ENCODE peak calls at places on chromosomes 6 and 20, in seven cellular contexts. X is upper lobe of left lung, P is esophagus muscularis mucosa, E is sigmoid colon, L is ovary, A is K562, M is tibial nerve. K is an unnamed sample.

GRCh38 chr6:157974341-157974894 is 7.2 kb upstream of the SYNJ2 start:
- DNase-seq in E (no peak), P (no peak), A (no peak), M (no peak), X (no peak), L (no peak), K (no peak)

GRCh38 chr6:109236140-109237081 is 141.1 kb downstream of the CEP57L1 start:
- DNase-seq in P (no peak), A (peak), M (no peak), E (no peak), X (no peak), L (no peak), K (peak)

GRCh38 chr20:58162976-58163375 is 65.5 kb downstream of the ANKRD60 start:
- DNase-seq in M (no peak), A (no peak), E (no peak), X (no peak), L (no peak), P (no peak), K (no peak)

GRCh38 chr6:21163110-21163837 is 430.3 kb upstream of the SOX4 start:
- DNase-seq in M (no peak), E (no peak), X (peak), A (peak), L (no peak), P (no peak), K (no peak)

GRCh38 chr6:34237722-34238506 is 1.2 kb downstream of the HMGA1 start:
- DNase-seq in E (peak), M (no peak), P (peak), A (peak), X (peak), L (peak), K (peak)

GRCh38 chr6:121405306-121405705 is 30.1 kb upstream of the GJA1 start:
- DNase-seq in E (no peak), L (no peak), M (no peak), X (no peak), P (no peak), A (no peak), K (no peak)

GRCh38 chr6:155936127-155936526 is 480.5 kb upstream of the NOX3 start:
- DNase-seq in M (no peak), E (no peak), L (no peak), P (no peak), X (no peak), A (no peak), K (no peak)

GRCh38 chr6:13229205-13230085 is 98.9 kb downstream of the TBC1D7 start:
- DNase-seq in M (no peak), X (no peak), E (no peak), L (no peak), A (peak), P (no peak), K (no peak)

GRCh38 chr20:34708621-34709043 is 4.5 kb downstream of the TP53INP2 start:
- DNase-seq in X (peak), M (peak), P (no peak), L (peak), E (peak), A (peak), K (peak)

GRCh38 chr6:166935353-166935752 is 21.0 kb downstream of the RNASET2 start:
- DNase-seq in A (no peak), M (no peak), E (no peak), X (no peak), P (no peak), L (no peak), K (no peak)

GRCh38 chr6:95321106-95321505 is 256.2 kb upstream of the MANEA start:
- DNase-seq in M (no peak), A (no peak), L (no peak), E (no peak), X (no peak), P (no peak), K (no peak)

GRCh38 chr6:53437557-53438202 is 88.9 kb upstream of the ELOVL5 start:
- DNase-seq in X (no peak), E (no peak), P (no peak), A (peak), L (no peak), M (no peak), K (no peak)

GRCh38 chr6:13297391-13297790 is 30.9 kb downstream of the TBC1D7 start:
- DNase-seq in X (no peak), E (no peak), L (no peak), A (no peak), M (no peak), P (no peak), K (no peak)

GRCh38 chr6:33384581-33385020 is 7.0 kb upstream of the KIFC1 start:
- DNase-seq in P (no peak), L (no peak), M (no peak), E (no peak), X (no peak), A (peak), K (no peak)

GRCh38 chr6:125769147-125769783 is 19.8 kb downstream of the HEY2 start:
- DNase-seq in X (no peak), P (no peak), M (no peak), A (no peak), L (no peak), E (no peak), K (no peak)

GRCh38 chr6:39599341-39599740 is 125.9 kb downstream of the KIF6 start:
- DNase-seq in L (no peak), A (no peak), E (no peak), P (no peak), X (no peak), M (no peak), K (no peak)

GRCh38 chr20:46995561-46996142 is 101.0 kb downstream of the EYA2 start:
- DNase-seq in A (no peak), E (no peak), X (no peak), P (no peak), L (no peak), M (no peak), K (no peak)

GRCh38 chr6:37127961-37128862 is 41.7 kb upstream of the PIM1 start:
- DNase-seq in M (no peak), L (no peak), X (no peak), E (no peak), A (peak), P (no peak), K (peak)

GRCh38 chr6:105644073-105644489 is 241.2 kb upstream of the PREP start:
- DNase-seq in X (no peak), M (no peak), A (no peak), L (no peak), E (no peak), P (no peak), K (no peak)
- TF ChIP-seq EP300 in X (no peak), M (no peak), A (no peak), L (no peak), E (no peak), P (no peak), K (no peak)

GRCh38 chr6:111840821-111841220 is 32.4 kb downstream of the FYN start:
- DNase-seq in L (no peak), X (no peak), M (no peak), A (no peak), P (no peak), E (no peak), K (no peak)

GRCh38 chr6:111842891-111843290 is 30.4 kb downstream of the FYN start:
- DNase-seq in A (peak), L (no peak), E (no peak), M (no peak), X (no peak), P (no peak), K (no peak)

GRCh38 chr6:111843347-111844147 is 29.7 kb downstream of the FYN start:
- DNase-seq in E (no peak), L (no peak), M (no peak), A (peak), P (peak), X (no peak), K (peak)

GRCh38 chr6:111841822-111842221 is 31.4 kb downstream of the FYN start:
- DNase-seq in E (no peak), P (no peak), A (no peak), L (peak), X (no peak), M (no peak), K (peak)

DNA sequence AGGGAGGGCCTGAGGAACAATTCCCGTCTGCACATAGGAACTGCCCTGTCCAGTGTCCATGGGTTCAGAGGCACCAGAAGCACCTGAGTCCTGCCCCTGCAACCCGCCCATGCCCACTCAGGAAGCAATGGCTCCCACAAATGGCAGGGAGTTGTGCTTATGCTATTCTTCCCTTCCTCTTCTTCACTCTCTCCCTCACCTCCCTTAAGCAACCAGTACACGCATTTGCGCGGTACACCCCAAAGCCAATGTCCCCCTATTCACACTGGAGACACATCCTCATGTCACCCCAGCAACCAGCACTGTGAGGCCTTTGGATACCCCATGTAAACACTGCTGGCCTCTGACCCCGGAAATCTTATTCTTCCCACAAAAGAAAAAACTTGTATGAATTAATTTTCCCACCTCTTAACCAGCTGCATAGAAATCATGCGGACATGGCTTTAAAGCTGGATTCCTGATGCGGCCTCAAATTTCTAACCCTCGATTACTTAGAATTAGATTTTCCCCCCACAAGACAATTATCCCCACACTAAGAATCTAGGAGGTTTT is 30.9 kb downstream of the FYN start:
- DNase-seq in L (no peak), A (no peak), E (no peak), P (peak), X (no peak), M (no peak), K (no peak)
- H3K27ac ChIP-seq in L (no peak), A (peak), E (no peak), P (no peak), X (no peak), M (peak), K (no peak)

GRCh38 chr20:37277253-37277593 is 12.2 kb upstream of the MANBAL start:
- DNase-seq in E (no peak), P (no peak), A (no peak), M (no peak), X (no peak), L (no peak), K (no peak)
- H3K4me3 ChIP-seq in E (no peak), P (no peak), A (no peak), M (no peak), X (no peak), L (no peak), K (no peak)

GRCh38 chr20:37676440-37676839 is 17.4 kb upstream of the CTNNBL1 start:
- DNase-seq in M (no peak), P (no peak), E (no peak), A (no peak), L (no peak), X (no peak), K (no peak)

GRCh38 chr20:37680420-37680819 is 13.4 kb upstream of the CTNNBL1 start:
- DNase-seq in X (no peak), L (no peak), M (no peak), E (no peak), A (no peak), P (no peak), K (no peak)

GRCh38 chr20:37677969-37678610 is 15.7 kb upstream of the CTNNBL1 start:
- DNase-seq in E (no peak), P (no peak), X (no peak), L (no peak), A (no peak), M (no peak), K (no peak)

GRCh38 chr20:37686762-37687477 is 6.9 kb upstream of the CTNNBL1 start:
- DNase-seq in A (no peak), X (no peak), M (no peak), E (no peak), L (no peak), P (no peak), K (no peak)

DNA sequence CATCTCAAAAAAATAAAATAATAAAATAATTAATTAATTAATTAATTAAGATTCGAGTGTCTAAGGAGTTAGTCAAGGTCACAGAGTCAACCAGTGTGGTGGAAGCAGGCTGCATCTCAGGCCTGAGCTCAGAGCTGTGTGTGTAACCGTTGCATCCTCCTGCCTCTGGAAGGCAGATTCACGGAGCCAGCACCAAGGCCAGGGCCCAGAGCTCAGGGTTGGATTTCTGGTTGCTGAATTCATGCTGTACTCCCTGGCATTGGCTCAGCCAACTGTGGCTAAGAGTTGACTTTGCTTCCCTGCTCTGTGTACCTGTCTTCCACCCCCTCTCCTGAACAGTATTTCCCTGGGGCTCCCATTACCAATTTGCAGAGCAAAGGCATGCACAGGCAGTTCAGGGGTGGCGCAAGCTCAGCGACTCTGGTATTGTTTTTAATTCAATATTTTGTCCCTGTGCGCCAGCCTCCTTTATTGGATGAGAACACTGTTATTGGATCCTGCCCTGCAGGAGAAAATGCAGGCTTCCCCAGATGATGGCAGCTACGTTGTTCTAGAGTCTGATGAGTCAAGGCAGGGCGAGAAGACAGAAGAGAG is 12.3 kb upstream of the CTNNBL1 start:
- DNase-seq in M (no peak), A (no peak), L (no peak), X (no peak), P (no peak), E (no peak), K (no peak)
- TF ChIP-seq EP300 in M (no peak), A (no peak), L (no peak), X (no peak), P (no peak), E (no peak), K (no peak)

GRCh38 chr20:19918965-19919329 is 98.2 kb upstream of the NAA20 start:
- DNase-seq in A (no peak), L (no peak), E (no peak), X (no peak), M (no peak), P (no peak), K (no peak)
- H3K27ac ChIP-seq in A (no peak), L (no peak), E (no peak), X (peak), M (no peak), P (peak), K (no peak)

DNA sequence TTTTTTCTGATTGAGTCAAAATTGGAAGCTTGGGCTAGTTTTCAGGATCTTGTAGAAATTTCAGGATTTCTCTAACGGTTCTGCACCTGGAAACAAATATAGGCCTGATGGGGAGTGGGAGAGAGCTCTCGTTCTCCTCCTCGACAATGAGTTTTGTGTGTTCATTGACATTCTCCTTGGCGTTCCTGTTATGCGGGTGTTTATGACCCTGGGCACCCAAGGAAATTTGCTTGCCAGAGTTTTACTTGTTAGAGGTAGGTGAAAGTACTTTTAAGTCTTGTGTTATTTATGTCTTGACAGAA is 2.2 kb downstream of the ASXL1 start:
- DNase-seq in L (no peak), E (no peak), A (no peak), P (no peak), M (no peak), X (no peak), K (no peak)
- H3K4me3 ChIP-seq in L (peak), E (peak), A (peak), P (peak), M (peak), X (peak), K (peak)